ENCODE peak calls at places on chromosomes 5 and 9, in four cellular contexts. G is HepG2, V is SK-N-SH, T is K562. R is an unnamed sample.

GRCh38 chr5:60343102-60343501 is 356.9 kb downstream of the DEPDC1B start:
- DNase-seq in G (no peak), V (no peak), T (no peak), R (no peak)

GRCh38 chr5:130868186-130868821 is 296.8 kb downstream of the HINT1 start:
- DNase-seq in G (no peak), V (no peak), T (no peak), R (no peak)

GRCh38 chr5:83827111-83827541 is 106.5 kb upstream of the HAPLN1 start:
- DNase-seq in G (no peak), V (no peak), T (no peak), R (no peak)

GRCh38 chr5:142320851-142321560 is 3.8 kb downstream of the SPRY4 start:
- DNase-seq in G (no peak), V (peak), T (peak), R (no peak)

GRCh38 chr5:72841756-72842535 is 25.5 kb downstream of the TNPO1 start:
- DNase-seq in G (no peak), V (no peak), T (no peak), R (no peak)

GRCh38 chr5:143084452-143084851 is 314.3 kb downstream of the ARHGAP26 start:
- DNase-seq in G (no peak), V (no peak), T (no peak), R (no peak)

GRCh38 chr9:93496285-93496684 is 42.9 kb upstream of the FAM120AOS start:
- DNase-seq in G (no peak), V (no peak), T (no peak), R (no peak)

GRCh38 chr9:33676746-33677505 is 118.4 kb upstream of the PRSS3 start:
- DNase-seq in G (no peak), V (peak), T (peak), R (no peak)

GRCh38 chr5:147689436-147689835 is 93.1 kb downstream of the JAKMIP2 start:
- DNase-seq in G (no peak), V (no peak), T (no peak), R (no peak)

GRCh38 chr5:123116063-123116462 is 27.0 kb downstream of the PRDM6 start:
- DNase-seq in G (no peak), V (no peak), T (no peak), R (no peak)

GRCh38 chr5:153276151-153276550 is 214.3 kb upstream of the GRIA1 start:
- DNase-seq in G (peak), V (no peak), T (peak), R (no peak)

GRCh38 chr9:120965344-120966004 is 38.9 kb upstream of the TRAF1 start:
- DNase-seq in G (no peak), V (peak), T (no peak), R (no peak)
- TF ChIP-seq REST in G (no peak), V (no peak), T (no peak), R (no peak)

DNA sequence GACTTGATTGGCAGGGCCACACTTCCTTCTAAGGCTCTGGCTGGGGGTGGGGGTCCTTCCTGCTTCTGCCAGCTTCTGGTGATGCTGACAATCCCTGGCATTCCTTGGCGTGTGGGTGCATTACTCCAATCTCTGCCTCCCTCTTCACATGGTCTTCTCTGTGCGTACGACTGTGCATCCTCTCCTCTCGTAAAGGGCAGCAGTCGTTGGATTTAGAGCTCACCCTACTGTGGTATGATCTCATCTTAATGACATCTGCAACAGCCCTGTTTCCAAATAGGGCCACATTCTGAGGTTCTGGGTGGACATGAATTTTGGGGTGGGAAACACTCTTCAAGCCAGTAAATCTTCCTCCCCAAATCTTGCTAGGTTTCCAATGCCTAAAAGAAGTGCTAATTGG is 36.8 kb downstream of the ROPN1L start:
- DNase-seq in G (no peak), V (no peak), T (no peak), R (no peak)
- H3K9ac ChIP-seq in G (no peak), V (no peak), T (no peak), R (no peak)

GRCh38 chr5:81513468-81513867 is 119.5 kb upstream of the ACOT12 start:
- DNase-seq in G (no peak), V (no peak), T (no peak), R (no peak)

GRCh38 chr5:81517462-81517861 is 123.5 kb upstream of the ACOT12 start:
- DNase-seq in G (no peak), V (no peak), T (no peak), R (no peak)

GRCh38 chr5:81519217-81519905 is 125.4 kb upstream of the ACOT12 start:
- DNase-seq in G (no peak), V (no peak), T (no peak), R (no peak)

GRCh38 chr5:81513982-81514381 is 120.0 kb upstream of the ACOT12 start:
- DNase-seq in G (no peak), V (no peak), T (no peak), R (no peak)
- TF ChIP-seq REST in G (no peak), V (no peak), T (no peak), R (no peak)

DNA sequence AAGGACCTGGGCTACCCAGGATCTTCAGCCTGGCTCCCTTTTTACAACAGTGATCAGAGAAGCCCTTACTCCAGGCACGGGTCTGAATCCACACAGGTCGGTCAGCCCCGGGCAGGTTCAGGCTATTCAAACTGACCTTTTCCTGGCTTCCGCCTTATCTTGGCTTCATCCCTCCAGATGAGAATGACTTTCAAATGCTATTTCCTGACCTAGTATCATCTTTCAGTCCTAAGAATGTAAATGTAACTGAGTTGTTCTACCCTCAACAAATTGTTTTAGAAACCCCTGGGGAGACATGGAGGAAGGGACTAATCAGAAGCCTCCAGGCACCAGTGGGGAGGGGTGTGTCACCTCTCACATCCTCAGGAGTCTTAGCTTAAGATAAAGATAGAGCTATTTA is 213.2 kb downstream of the EPB41L4A start:
- DNase-seq in G (no peak), V (no peak), T (peak), R (no peak)
- H3K9ac ChIP-seq in G (no peak), V (no peak), T (peak), R (no peak)

GRCh38 chr9:19564396-19565061 is 155.7 kb downstream of the ACER2 start:
- DNase-seq in G (no peak), V (no peak), T (no peak), R (no peak)
- TF ChIP-seq REST in G (no peak), V (no peak), T (no peak), R (no peak)

GRCh38 chr5:69491838-69492390 is 676 bp upstream of the OCLN start:
- DNase-seq in G (no peak), V (no peak), T (no peak), R (no peak)
- H3K9ac ChIP-seq in G (peak), V (peak), T (no peak), R (peak)

GRCh38 chr5:171416160-171417049 is 3.0 kb upstream of the FGF18 start:
- DNase-seq in G (no peak), V (no peak), T (no peak), R (no peak)

GRCh38 chr5:171419663-171420428 is 399 bp downstream of the FGF18 start:
- DNase-seq in G (no peak), V (peak), T (no peak), R (no peak)

GRCh38 chr5:171420429-171421231 is 1.2 kb downstream of the FGF18 start:
- DNase-seq in G (no peak), V (peak), T (no peak), R (no peak)

GRCh38 chr5:171418982-171419662 is at the start of gene FGF18:
- DNase-seq in G (peak), V (peak), T (peak), R (peak)

DNA sequence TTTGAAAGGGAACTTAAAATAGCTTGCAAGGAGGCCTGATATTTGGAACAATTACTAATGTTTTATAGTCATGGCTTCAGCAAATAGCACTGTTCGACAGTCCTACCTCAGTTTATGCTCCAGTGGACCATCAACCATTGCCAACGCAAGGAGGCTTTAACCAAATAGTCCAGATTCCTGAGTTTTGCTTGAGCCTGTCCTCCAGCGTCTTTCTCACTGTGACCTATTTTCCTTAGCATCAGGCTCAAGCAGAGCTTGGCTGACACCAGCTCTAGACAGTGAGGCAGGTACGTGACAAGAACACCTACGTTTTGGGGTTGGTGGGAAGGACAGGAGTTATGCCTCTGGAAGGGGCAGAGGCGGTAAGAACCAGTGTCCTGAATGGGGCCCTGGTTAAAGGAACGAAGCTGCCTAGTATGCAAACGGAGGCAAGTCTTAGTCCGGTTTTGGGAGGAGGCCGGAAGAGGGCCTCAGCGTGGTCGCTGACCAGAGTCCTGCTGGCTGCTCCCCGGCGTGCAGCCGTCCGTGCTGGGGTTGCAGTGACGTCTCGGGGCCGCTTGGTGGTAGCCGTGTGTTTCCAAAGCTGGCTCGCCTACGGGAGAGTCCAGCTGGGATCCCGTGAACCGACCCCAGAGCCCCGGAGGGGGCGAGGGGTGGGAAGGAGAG is 998 bp upstream of the FGF18 start:
- DNase-seq in G (peak), V (peak), T (peak), R (peak)
- TF ChIP-seq REST in G (peak), V (peak), T (peak), R (peak)

GRCh38 chr9:36986548-36987408 is 47.3 kb downstream of the PAX5 start:
- DNase-seq in G (no peak), V (no peak), T (no peak), R (no peak)

GRCh38 chr9:36985769-36986547 is 48.1 kb downstream of the PAX5 start:
- DNase-seq in G (no peak), V (peak), T (no peak), R (no peak)

GRCh38 chr9:36987891-36988290 is 46.2 kb downstream of the PAX5 start:
- DNase-seq in G (no peak), V (no peak), T (no peak), R (no peak)

GRCh38 chr9:36988848-36989247 is 45.2 kb downstream of the PAX5 start:
- DNase-seq in G (no peak), V (no peak), T (no peak), R (no peak)

GRCh38 chr9:36987409-36987808 is 46.7 kb downstream of the PAX5 start:
- DNase-seq in G (no peak), V (no peak), T (no peak), R (no peak)
- H3K9ac ChIP-seq in G (no peak), V (no peak), T (no peak), R (no peak)

R was measured in HCT116.